ENCODE peak calls at places on chromosomes 11 and 22, in five cellular contexts. One of them, this sample, is unnamed.

GRCh38 chr11:107018902-107019493 is 722 bp upstream of the GUCY1A2 start:
- DNase-seq in HEK293T: peak; percentile 32
- DNase-seq in iPS-NIHi11: peak; percentile 85
- DNase-seq in A549: peak; percentile 32
- DNase-seq in NCI-H1930: no peak
- DNase-seq in this sample: peak; percentile 70

GRCh38 chr11:69113226-69113625 is 42.5 kb upstream of the SMIM38 start:
- DNase-seq in HEK293T: no peak
- DNase-seq in iPS-NIHi11: no peak
- DNase-seq in A549: no peak
- DNase-seq in NCI-H1930: no peak
- DNase-seq in this sample: no peak

GRCh38 chr11:57649826-57650738 is at the start of gene YPEL4:
- DNase-seq in HEK293T: no peak
- DNase-seq in iPS-NIHi11: peak; percentile 50
- DNase-seq in A549: peak; percentile 57
- DNase-seq in NCI-H1930: no peak
- DNase-seq in this sample: peak; percentile 26

GRCh38 chr11:108586600-108586999 is 7.0 kb downstream of the EXPH5 start:
- DNase-seq in HEK293T: no peak
- DNase-seq in iPS-NIHi11: no peak
- DNase-seq in A549: peak; percentile 7
- DNase-seq in NCI-H1930: no peak
- DNase-seq in this sample: no peak

GRCh38 chr11:39113606-39114005 is 2345.8 kb downstream of the LRRC4C start:
- DNase-seq in HEK293T: no peak
- DNase-seq in iPS-NIHi11: no peak
- DNase-seq in A549: no peak
- DNase-seq in NCI-H1930: no peak
- DNase-seq in this sample: no peak

GRCh38 chr11:5556596-5557188 is 8.4 kb upstream of the OR52H1 start:
- DNase-seq in HEK293T: no peak
- DNase-seq in iPS-NIHi11: no peak
- DNase-seq in A549: no peak
- DNase-seq in NCI-H1930: no peak
- DNase-seq in this sample: no peak

GRCh38 chr11:12253843-12254281 is 123.5 kb upstream of the PARVA start:
- DNase-seq in HEK293T: no peak
- DNase-seq in iPS-NIHi11: no peak
- DNase-seq in A549: no peak
- DNase-seq in NCI-H1930: no peak
- DNase-seq in this sample: no peak

GRCh38 chr11:83023410-83023809 is 48.3 kb downstream of the RAB30 start:
- DNase-seq in HEK293T: no peak
- DNase-seq in iPS-NIHi11: no peak
- DNase-seq in A549: no peak
- DNase-seq in NCI-H1930: no peak
- DNase-seq in this sample: no peak

GRCh38 chr11:126497581-126498109 is 142.2 kb downstream of the ST3GAL4 start:
- DNase-seq in HEK293T: no peak
- DNase-seq in iPS-NIHi11: no peak
- DNase-seq in A549: no peak
- DNase-seq in NCI-H1930: no peak
- DNase-seq in this sample: no peak

GRCh38 chr11:128859563-128860441 is 7.3 kb downstream of the KCNJ1 start:
- DNase-seq in HEK293T: peak; percentile 77
- DNase-seq in iPS-NIHi11: peak; percentile 86
- DNase-seq in A549: peak; percentile 66
- DNase-seq in NCI-H1930: no peak
- DNase-seq in this sample: peak; percentile 89

GRCh38 chr11:61532136-61533038 is 23.8 kb downstream of the LRRC10B start:
- DNase-seq in HEK293T: peak; percentile 83
- DNase-seq in iPS-NIHi11: peak; percentile 89
- DNase-seq in A549: peak; percentile 49
- DNase-seq in NCI-H1930: no peak
- DNase-seq in this sample: peak; percentile 26

GRCh38 chr11:46450846-46451470 is 59.4 kb upstream of the CHRM4 start:
- DNase-seq in HEK293T: no peak
- DNase-seq in iPS-NIHi11: no peak
- DNase-seq in A549: no peak
- DNase-seq in NCI-H1930: no peak
- DNase-seq in this sample: no peak

GRCh38 chr22:30301995-30302809 is 12.9 kb upstream of the CASTOR1 start:
- DNase-seq in HEK293T: no peak
- DNase-seq in iPS-NIHi11: no peak
- DNase-seq in A549: no peak
- DNase-seq in NCI-H1930: no peak
- DNase-seq in this sample: peak; percentile 52

GRCh38 chr11:6353367-6353987 is 33.2 kb upstream of the CAVIN3 start:
- DNase-seq in HEK293T: peak; percentile 68
- DNase-seq in iPS-NIHi11: peak; percentile 87
- DNase-seq in A549: peak; percentile 79
- DNase-seq in NCI-H1930: peak; percentile 31
- DNase-seq in this sample: peak; percentile 62

GRCh38 chr11:18485905-18486528 is 30.4 kb downstream of the LDHAL6A start:
- DNase-seq in HEK293T: no peak
- DNase-seq in iPS-NIHi11: no peak
- DNase-seq in A549: no peak
- DNase-seq in NCI-H1930: no peak
- DNase-seq in this sample: no peak

GRCh38 chr22:27238935-27239510 is 562.5 kb downstream of the MN1 start:
- DNase-seq in HEK293T: no peak
- DNase-seq in iPS-NIHi11: peak; percentile 18
- DNase-seq in A549: peak; percentile 91
- DNase-seq in NCI-H1930: no peak
- DNase-seq in this sample: peak; percentile 44

GRCh38 chr11:2166091-2166851 is 5.3 kb upstream of the INS start:
- DNase-seq in HEK293T: peak; percentile 65
- DNase-seq in iPS-NIHi11: peak; percentile 87
- DNase-seq in A549: peak; percentile 42
- DNase-seq in NCI-H1930: no peak
- DNase-seq in this sample: peak; percentile 52

GRCh38 chr22:16806401-16806800 is 18.8 kb downstream of the XKR3 start:
- DNase-seq in HEK293T: no peak
- DNase-seq in iPS-NIHi11: no peak
- DNase-seq in A549: no peak
- DNase-seq in NCI-H1930: no peak
- DNase-seq in this sample: no peak